ENCODE peak calls at places on chromosomes 4 and X, in seven cellular contexts. One of them, this sample, is unnamed.

GRCh38 chrX:41353964-41354363 is 20.0 kb downstream of the DDX3X start:
- DNase-seq in SK-N-SH: no peak
- DNase-seq in GM23338: no peak
- DNase-seq in transverse colon: no peak
- DNase-seq in endothelial cell of umbilical vein: no peak
- DNase-seq in Panc1: no peak
- DNase-seq in HCT116: no peak
- DNase-seq in this sample: no peak

GRCh38 chr4:67680568-67681222 is 20.3 kb downstream of the UBA6 start:
- DNase-seq in GM23338: no peak
- DNase-seq in Panc1: no peak
- DNase-seq in SK-N-SH: no peak
- DNase-seq in endothelial cell of umbilical vein: no peak
- DNase-seq in transverse colon: no peak
- DNase-seq in HCT116: no peak
- DNase-seq in this sample: no peak

GRCh38 chr4:53490965-53491622 is 100.2 kb downstream of the LNX1 start:
- DNase-seq in transverse colon: peak; percentile 30
- DNase-seq in SK-N-SH: peak; percentile 50
- DNase-seq in GM23338: peak; percentile 79
- DNase-seq in Panc1: no peak
- DNase-seq in endothelial cell of umbilical vein: peak; percentile 85
- DNase-seq in HCT116: peak; percentile 27
- DNase-seq in this sample: no peak

GRCh38 chrX:150162141-150162540 is 201.0 kb upstream of the MAMLD1 start:
- DNase-seq in transverse colon: no peak
- DNase-seq in Panc1: no peak
- DNase-seq in GM23338: no peak
- DNase-seq in HCT116: peak; percentile 27
- DNase-seq in endothelial cell of umbilical vein: no peak
- DNase-seq in SK-N-SH: no peak
- DNase-seq in this sample: no peak

GRCh38 chr4:170087163-170087700 is 2.5 kb downstream of the AADAT start:
- DNase-seq in Panc1: no peak
- DNase-seq in endothelial cell of umbilical vein: no peak
- DNase-seq in SK-N-SH: no peak
- DNase-seq in transverse colon: no peak
- DNase-seq in GM23338: no peak
- DNase-seq in HCT116: no peak
- DNase-seq in this sample: no peak

GRCh38 chr4:186698525-186698924 is 25.1 kb downstream of the FAT1 start:
- DNase-seq in GM23338: no peak
- DNase-seq in HCT116: no peak
- DNase-seq in endothelial cell of umbilical vein: no peak
- DNase-seq in SK-N-SH: no peak
- DNase-seq in Panc1: no peak
- DNase-seq in transverse colon: no peak
- DNase-seq in this sample: no peak

GRCh38 chrX:13428055-13428786 is 108.4 kb upstream of the ATXN3L start:
- DNase-seq in Panc1: peak; percentile 64
- DNase-seq in GM23338: peak; percentile 26
- DNase-seq in HCT116: peak; percentile 26
- DNase-seq in transverse colon: no peak
- DNase-seq in endothelial cell of umbilical vein: peak; percentile 76
- DNase-seq in SK-N-SH: no peak
- DNase-seq in this sample: no peak

GRCh38 chr4:10456270-10457254 is 664 bp downstream of the ZNF518B start:
- DNase-seq in GM23338: peak; percentile 79
- DNase-seq in transverse colon: peak; percentile 52
- DNase-seq in HCT116: peak; percentile 19
- DNase-seq in endothelial cell of umbilical vein: peak; percentile 56
- DNase-seq in SK-N-SH: peak; percentile 70
- DNase-seq in Panc1: no peak
- DNase-seq in this sample: peak; percentile 33

GRCh38 chr4:88728146-88728545 is 30.5 kb upstream of the NAP1L5 start:
- DNase-seq in SK-N-SH: no peak
- DNase-seq in Panc1: no peak
- DNase-seq in endothelial cell of umbilical vein: no peak
- DNase-seq in GM23338: no peak
- DNase-seq in transverse colon: no peak
- DNase-seq in HCT116: no peak
- DNase-seq in this sample: no peak

GRCh38 chr4:10296730-10297129 is 160.5 kb downstream of the ZNF518B start:
- DNase-seq in Panc1: no peak
- DNase-seq in GM23338: peak; percentile 3
- DNase-seq in SK-N-SH: no peak
- DNase-seq in transverse colon: no peak
- DNase-seq in HCT116: no peak
- DNase-seq in endothelial cell of umbilical vein: no peak
- DNase-seq in this sample: peak; percentile 69

GRCh38 chr4:181946902-181947301 is 296.3 kb upstream of the TENM3 start:
- DNase-seq in Panc1: no peak
- DNase-seq in HCT116: no peak
- DNase-seq in SK-N-SH: no peak
- DNase-seq in endothelial cell of umbilical vein: no peak
- DNase-seq in GM23338: no peak
- DNase-seq in transverse colon: no peak
- DNase-seq in this sample: no peak

GRCh38 chrX:13059676-13060499 is 15.5 kb upstream of the FAM9C start:
- DNase-seq in HCT116: peak; percentile 26
- DNase-seq in Panc1: peak; percentile 58
- DNase-seq in SK-N-SH: no peak
- DNase-seq in GM23338: no peak
- DNase-seq in endothelial cell of umbilical vein: peak; percentile 44
- DNase-seq in transverse colon: no peak
- DNase-seq in this sample: no peak

GRCh38 chrX:21798677-21799219 is 40.7 kb upstream of the MBTPS2 start:
- DNase-seq in GM23338: no peak
- DNase-seq in transverse colon: no peak
- DNase-seq in endothelial cell of umbilical vein: no peak
- DNase-seq in HCT116: peak; percentile 84
- DNase-seq in SK-N-SH: no peak
- DNase-seq in Panc1: peak; percentile 30
- DNase-seq in this sample: no peak

GRCh38 chr4:186717556-186717955 is 6.1 kb downstream of the FAT1 start:
- DNase-seq in HCT116: no peak
- DNase-seq in Panc1: no peak
- DNase-seq in transverse colon: no peak
- DNase-seq in GM23338: no peak
- DNase-seq in SK-N-SH: no peak
- DNase-seq in endothelial cell of umbilical vein: no peak
- DNase-seq in this sample: peak; percentile 56

GRCh38 chrX:72131317-72132294 is at the start of gene RTL5:
- DNase-seq in transverse colon: peak; percentile 81
- DNase-seq in HCT116: peak; percentile 63
- DNase-seq in SK-N-SH: peak; percentile 94
- DNase-seq in GM23338: peak; percentile 63
- DNase-seq in Panc1: no peak
- DNase-seq in endothelial cell of umbilical vein: peak; percentile 73
- DNase-seq in this sample: peak; percentile 78

GRCh38 chrX:10579018-10579752 is 41.2 kb downstream of the MID1 start:
- DNase-seq in HCT116: peak; percentile 78
- DNase-seq in SK-N-SH: no peak
- DNase-seq in endothelial cell of umbilical vein: peak; percentile 76
- DNase-seq in GM23338: no peak
- DNase-seq in Panc1: no peak
- DNase-seq in transverse colon: no peak
- DNase-seq in this sample: no peak

GRCh38 chr4:152408514-152409327 is 127.2 kb downstream of the FBXW7 start:
- DNase-seq in Panc1: no peak
- DNase-seq in endothelial cell of umbilical vein: peak; percentile 42
- DNase-seq in GM23338: peak; percentile 83
- DNase-seq in HCT116: peak; percentile 15
- DNase-seq in transverse colon: no peak
- DNase-seq in SK-N-SH: peak; percentile 8
- DNase-seq in this sample: no peak

GRCh38 chr4:175807596-175807995 is 4.5 kb downstream of the GPM6A start:
- DNase-seq in endothelial cell of umbilical vein: no peak
- DNase-seq in transverse colon: no peak
- DNase-seq in HCT116: no peak
- DNase-seq in Panc1: no peak
- DNase-seq in SK-N-SH: no peak
- DNase-seq in GM23338: no peak
- DNase-seq in this sample: no peak

GRCh38 chr4:47209833-47210232 is 178.5 kb downstream of the GABRB1 start:
- DNase-seq in endothelial cell of umbilical vein: no peak
- DNase-seq in transverse colon: no peak
- DNase-seq in SK-N-SH: no peak
- DNase-seq in GM23338: no peak
- DNase-seq in Panc1: peak; percentile 57
- DNase-seq in HCT116: no peak
- DNase-seq in this sample: no peak

GRCh38 chr4:153904011-153904410 is 115.1 kb upstream of the SFRP2 start:
- DNase-seq in endothelial cell of umbilical vein: no peak
- DNase-seq in transverse colon: no peak
- DNase-seq in SK-N-SH: no peak
- DNase-seq in GM23338: no peak
- DNase-seq in Panc1: no peak
- DNase-seq in HCT116: no peak
- DNase-seq in this sample: no peak

GRCh38 chrX:2793752-2794151 is 35.0 kb upstream of the GYG2 start:
- DNase-seq in endothelial cell of umbilical vein: no peak
- DNase-seq in GM23338: no peak
- DNase-seq in transverse colon: no peak
- DNase-seq in SK-N-SH: no peak
- DNase-seq in HCT116: no peak
- DNase-seq in Panc1: no peak
- DNase-seq in this sample: no peak

GRCh38 chr4:142402925-142403324 is 443.2 kb downstream of the INPP4B start:
- DNase-seq in SK-N-SH: no peak
- DNase-seq in Panc1: no peak
- DNase-seq in transverse colon: no peak
- DNase-seq in GM23338: no peak
- DNase-seq in endothelial cell of umbilical vein: peak; percentile 41
- DNase-seq in HCT116: no peak
- DNase-seq in this sample: peak; percentile 10

GRCh38 chr4:41880022-41880837 is 55.0 kb upstream of the TMEM33 start:
- DNase-seq in SK-N-SH: peak; percentile 47
- DNase-seq in endothelial cell of umbilical vein: no peak
- DNase-seq in transverse colon: no peak
- DNase-seq in Panc1: no peak
- DNase-seq in GM23338: peak; percentile 42
- DNase-seq in HCT116: no peak
- DNase-seq in this sample: no peak

GRCh38 chr4:145014365-145014764 is 83.6 kb downstream of the ANAPC10 start:
- DNase-seq in transverse colon: no peak
- DNase-seq in HCT116: no peak
- DNase-seq in SK-N-SH: no peak
- DNase-seq in endothelial cell of umbilical vein: no peak
- DNase-seq in Panc1: no peak
- DNase-seq in GM23338: peak; percentile 35
- DNase-seq in this sample: no peak
- TF ChIP-seq CTCF in transverse colon: no peak
- TF ChIP-seq CTCF in HCT116: peak; percentile 24
- TF ChIP-seq CTCF in SK-N-SH: no peak
- TF ChIP-seq CTCF in endothelial cell of umbilical vein: no peak
- TF ChIP-seq CTCF in Panc1: no peak
- TF ChIP-seq CTCF in GM23338: peak; percentile 60
- TF ChIP-seq CTCF in this sample: no peak

DNA sequence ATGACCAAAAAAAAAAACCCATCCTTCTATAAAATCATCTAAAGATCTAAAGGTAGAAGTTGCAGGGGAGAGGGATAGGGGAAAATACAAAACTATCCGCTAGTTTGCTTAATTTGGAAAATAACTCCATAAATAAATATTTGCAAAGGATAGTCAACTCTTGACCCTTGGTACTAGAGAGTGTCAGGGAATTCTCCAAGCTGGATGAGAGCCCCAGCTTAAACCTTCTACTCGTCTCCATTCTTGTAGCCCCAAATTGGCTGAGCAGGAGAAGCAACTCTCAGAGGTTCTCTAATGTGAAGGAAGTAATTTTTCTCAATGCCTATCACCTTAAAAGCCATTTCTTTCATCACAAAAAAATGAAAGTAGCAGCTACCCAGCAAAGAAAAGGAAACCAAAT is 35.2 kb downstream of the ACSL4 start:
- DNase-seq in endothelial cell of umbilical vein: no peak
- DNase-seq in HCT116: no peak
- DNase-seq in SK-N-SH: no peak
- DNase-seq in Panc1: no peak
- DNase-seq in transverse colon: no peak
- DNase-seq in GM23338: no peak
- DNase-seq in this sample: no peak
- TF ChIP-seq POLR2AphosphoS5 in endothelial cell of umbilical vein: no peak
- TF ChIP-seq POLR2AphosphoS5 in HCT116: no peak
- TF ChIP-seq POLR2AphosphoS5 in SK-N-SH: no peak
- TF ChIP-seq POLR2AphosphoS5 in Panc1: no peak
- TF ChIP-seq POLR2AphosphoS5 in transverse colon: no peak
- TF ChIP-seq POLR2AphosphoS5 in GM23338: no peak
- TF ChIP-seq POLR2AphosphoS5 in this sample: no peak

DNA sequence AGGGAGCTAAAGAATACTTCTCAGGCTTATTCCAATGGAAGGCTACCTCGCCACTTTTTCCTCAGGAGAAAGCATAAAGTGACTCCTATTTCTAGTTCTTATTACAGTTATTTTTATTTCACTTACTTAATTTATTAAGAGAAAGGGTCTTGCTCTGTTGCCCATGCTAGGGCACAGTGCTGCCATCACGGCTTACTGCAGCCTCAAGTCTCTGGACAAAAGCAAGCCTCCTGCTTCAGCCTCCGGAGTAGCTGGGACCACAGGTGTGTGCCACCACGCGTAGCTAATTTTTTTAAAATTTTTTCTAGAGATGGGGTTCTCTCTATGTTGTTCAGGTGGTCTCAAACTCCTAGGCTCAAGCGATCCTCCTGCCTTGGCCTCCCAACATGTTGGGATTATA is 36.0 kb upstream of the CHRNA9 start:
- DNase-seq in transverse colon: no peak
- DNase-seq in GM23338: no peak
- DNase-seq in SK-N-SH: no peak
- DNase-seq in endothelial cell of umbilical vein: no peak
- DNase-seq in HCT116: no peak
- DNase-seq in Panc1: no peak
- DNase-seq in this sample: no peak
- H3K4me1 ChIP-seq in transverse colon: no peaks in the 10 kb centered on the region
- H3K4me1 ChIP-seq in GM23338: no peaks in the 10 kb centered on the region
- H3K4me1 ChIP-seq in SK-N-SH: no peaks in the 10 kb centered on the region
- H3K4me1 ChIP-seq in endothelial cell of umbilical vein: no peaks in the 10 kb centered on the region
- H3K4me1 ChIP-seq in HCT116: no peaks in the 10 kb centered on the region
- H3K4me1 ChIP-seq in Panc1: no peaks in the 10 kb centered on the region
- H3K4me1 ChIP-seq in this sample: no peaks in the 10 kb centered on the region

DNA sequence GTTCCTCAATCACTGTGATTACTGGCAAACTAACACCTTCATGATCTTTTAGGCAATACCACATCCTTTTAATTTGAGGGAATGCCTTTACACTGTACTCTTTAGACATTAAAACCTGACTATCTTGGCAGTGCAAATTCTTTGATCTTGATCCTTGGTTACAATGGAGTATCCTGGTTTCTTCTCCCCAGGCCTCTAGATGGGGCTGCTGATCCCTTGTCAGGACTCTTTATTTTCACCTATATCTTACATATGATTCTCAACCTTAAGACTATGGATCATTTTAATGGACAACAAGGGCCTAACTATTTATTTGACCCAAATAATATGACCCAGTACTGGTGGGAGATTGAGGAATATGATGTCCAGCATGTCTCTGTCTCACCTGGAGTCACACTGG is 1005.5 kb upstream of the INTU start:
- DNase-seq in HCT116: peak; percentile 8
- DNase-seq in Panc1: no peak
- DNase-seq in SK-N-SH: peak; percentile 6
- DNase-seq in GM23338: peak; percentile 70
- DNase-seq in endothelial cell of umbilical vein: peak; percentile 44
- DNase-seq in transverse colon: no peak
- DNase-seq in this sample: no peak
- TF ChIP-seq CTCF in HCT116: peak; percentile 62
- TF ChIP-seq CTCF in Panc1: peak; percentile 31
- TF ChIP-seq CTCF in SK-N-SH: peak; percentile 58
- TF ChIP-seq CTCF in GM23338: peak; percentile 70
- TF ChIP-seq CTCF in endothelial cell of umbilical vein: peak; percentile 53
- TF ChIP-seq CTCF in transverse colon: no peak
- TF ChIP-seq CTCF in this sample: no peak